ENCODE peak calls at places on chromosome 9, in six cellular contexts. N, Z, F, G, X and V are unnamed samples.

GRCh38 chr9:108468364-108468763 is 387.4 kb downstream of the ACTL7B start:
- DNase-seq in N (no peak), G (peak; percentile 82), X (peak; percentile 40), Z (peak; percentile 49), F (no peak), V (no peak)

GRCh38 chr9:37422289-37423104 is at the start of gene GRHPR:
- DNase-seq in N (peak; percentile 82), X (no peak), G (peak; percentile 88), F (no peak), Z (peak; percentile 83), V (peak; percentile 95)

GRCh38 chr9:38127271-38127839 is 58.3 kb upstream of the SHB start:
- DNase-seq in G (no peak), X (no peak), Z (no peak), F (no peak), N (no peak), V (no peak)

GRCh38 chr9:86511614-86512360 is 157.6 kb upstream of the TUT7 start:
- DNase-seq in Z (no peak), X (no peak), F (no peak), G (no peak), N (no peak), V (peak; percentile 16)

GRCh38 chr9:131849391-131849790 is 109.5 kb upstream of the RAPGEF1 start:
- DNase-seq in F (no peak), X (no peak), N (no peak), G (no peak), Z (no peak), V (no peak)

GRCh38 chr9:134381671-134382505 is 55.6 kb downstream of the RXRA start:
- DNase-seq in G (no peak), Z (no peak), F (no peak), X (no peak), N (peak; percentile 53), V (peak; percentile 67)

GRCh38 chr9:16221350-16221749 is 649.1 kb downstream of the BNC2 start:
- DNase-seq in N (no peak), X (no peak), G (no peak), Z (no peak), F (no peak), V (no peak)

GRCh38 chr9:126955806-126956205 is 41.2 kb downstream of the RALGPS1 start:
- DNase-seq in Z (no peak), G (no peak), F (no peak), X (no peak), N (no peak), V (no peak)

GRCh38 chr9:16824545-16825041 is 45.9 kb downstream of the BNC2 start:
- DNase-seq in F (no peak), Z (peak; percentile 67), N (no peak), G (peak; percentile 48), X (no peak), V (peak; percentile 53)

GRCh38 chr9:100108572-100108971 is 9.5 kb downstream of the INVS start:
- DNase-seq in N (no peak), G (no peak), F (no peak), Z (peak; percentile 68), X (no peak), V (no peak)

GRCh38 chr9:37994639-37995347 is 74.2 kb downstream of the SHB start:
- DNase-seq in G (no peak), N (no peak), X (no peak), F (no peak), Z (peak; percentile 89), V (no peak)

GRCh38 chr9:126337690-126338426 is 11.2 kb downstream of the MVB12B start:
- DNase-seq in G (no peak), N (no peak), F (no peak), X (no peak), Z (no peak), V (peak; percentile 64)

GRCh38 chr9:130962418-130963316 is 23.6 kb upstream of the FIBCD1 start:
- DNase-seq in F (peak; percentile 88), X (no peak), Z (peak; percentile 93), G (no peak), N (no peak), V (peak; percentile 56)

GRCh38 chr9:68777070-68777763 is 72.2 kb downstream of the PIP5K1B start:
- DNase-seq in G (no peak), N (no peak), Z (no peak), X (no peak), F (no peak), V (no peak)
- H3K4me3 ChIP-seq in G (no peak overlapping the region), N (no peak overlapping the region), Z (no peak overlapping the region), X (no peak overlapping the region), F (no peak overlapping the region), V (no peak overlapping the region)

GRCh38 chr9:137156567-137157375 is 13.1 kb downstream of the LRRC26 start:
- DNase-seq in X (no peak), F (no peak), N (peak; percentile 36), Z (peak; percentile 33), G (peak; percentile 89), V (peak; percentile 96)

GRCh38 chr9:137159105-137160053 is 10.5 kb downstream of the LRRC26 start:
- DNase-seq in N (no peak), Z (no peak), X (no peak), F (no peak), G (no peak), V (no peak)

GRCh38 chr9:137160054-137160425 is 9.8 kb downstream of the LRRC26 start:
- DNase-seq in X (no peak), N (no peak), F (no peak), G (no peak), Z (no peak), V (no peak)

GRCh38 chr9:137158625-137159024 is 11.2 kb downstream of the LRRC26 start:
- DNase-seq in G (no peak), Z (no peak), N (no peak), F (no peak), X (no peak), V (no peak)

GRCh38 chr9:137157618-137158502 is 12.0 kb downstream of the LRRC26 start:
- DNase-seq in F (no peak), N (no peak), X (no peak), G (no peak), Z (no peak), V (no peak)
- H3K27me3 ChIP-seq in F (peaks cover 73% of the 10 kb centered on the region), N (peaks cover 11% of the 10 kb centered on the region), X (peaks cover 79% of the 10 kb centered on the region), G (peaks cover 80% of the 10 kb centered on the region), Z (peaks cover 70% of the 10 kb centered on the region), V (peaks cover 71% of the 10 kb centered on the region)

GRCh38 chr9:121141706-121142105 is 60.0 kb downstream of the RAB14 start:
- DNase-seq in N (no peak), F (no peak), X (no peak), Z (no peak), G (no peak), V (no peak)
- H3K36me3 ChIP-seq in N (peaks cover 96% of the 10 kb centered on the region), F (no peaks in the 10 kb centered on the region), X (peaks cover 27% of the 10 kb centered on the region), Z (peaks cover 78% of the 10 kb centered on the region), G (peaks cover 6% of the 10 kb centered on the region), V (no peaks in the 10 kb centered on the region)

GRCh38 chr9:103471241-103471640 is 476.1 kb downstream of the CYLC2 start:
- DNase-seq in Z (no peak), X (no peak), G (no peak), N (no peak), F (no peak), V (no peak)
- H3K4me3 ChIP-seq in Z (no peak overlapping the region), X (no peak overlapping the region), G (no peak overlapping the region), N (no peak overlapping the region), F (no peak overlapping the region), V (no peak overlapping the region)

GRCh38 chr9:97855486-97855875 is 2.5 kb downstream of the FOXE1 start:
- DNase-seq in G (peak; percentile 34), N (no peak), F (no peak), X (no peak), Z (no peak), V (peak; percentile 54)
- H3K27me3 ChIP-seq in G (peaks cover 100% of the 10 kb centered on the region), N (peaks cover 44% of the 10 kb centered on the region), F (peaks cover 78% of the 10 kb centered on the region), X (peaks cover 99% of the 10 kb centered on the region), Z (peaks cover 91% of the 10 kb centered on the region), V (peaks cover 100% of the 10 kb centered on the region)

GRCh38 chr9:120564589-120564988 is 15.4 kb downstream of the CDK5RAP2 start:
- DNase-seq in Z (no peak), F (no peak), X (no peak), G (no peak), N (no peak), V (no peak)
- H3K36me3 ChIP-seq in Z (peaks cover 58% of the 10 kb centered on the region), F (no peaks in the 10 kb centered on the region), X (peaks cover 76% of the 10 kb centered on the region), G (peaks cover 20% of the 10 kb centered on the region), N (peaks cover 81% of the 10 kb centered on the region), V (peaks cover 8% of the 10 kb centered on the region)